ENCODE peak calls at places on chromosomes 13 and 19, in eight cellular contexts. R, E, U, G, P, H, B and C are unnamed samples.

GRCh38 chr19:46639356-46640061 is 3.5 kb upstream of the GNG8 start:
- DNase-seq in R (peak), E (no peak), U (peak), G (peak), P (no peak), H (peak), B (peak), C (no peak)

GRCh38 chr13:99353836-99354235 is 46.6 kb upstream of the GPR183 start:
- DNase-seq in R (no peak), E (no peak), U (no peak), G (no peak), P (no peak), H (peak), B (peak), C (no peak)

GRCh38 chr19:47225746-47226425 is 5.1 kb downstream of the BBC3 start:
- DNase-seq in R (peak), E (peak), U (peak), G (peak), P (peak), H (peak), B (peak), C (peak)

GRCh38 chr13:110887242-110887954 is 27.5 kb downstream of the ANKRD10 start:
- DNase-seq in R (no peak), E (no peak), U (no peak), G (no peak), P (no peak), H (no peak), B (no peak), C (no peak)

GRCh38 chr19:36265856-36266374 is 51.0 kb downstream of the ZNF146 start:
- DNase-seq in R (no peak), E (no peak), U (no peak), G (no peak), P (no peak), H (no peak), B (no peak), C (no peak)

GRCh38 chr13:26045123-26045522 is 6.7 kb downstream of the SHISA2 start:
- DNase-seq in R (no peak), E (no peak), U (no peak), G (no peak), P (no peak), H (no peak), B (no peak), C (no peak)

GRCh38 chr13:80342541-80343371 is 1.8 kb upstream of the SPRY2 start:
- DNase-seq in R (peak), E (peak), U (peak), G (peak), P (peak), H (peak), B (peak), C (peak)

GRCh38 chr13:75744127-75744526 is 108.0 kb downstream of the LMO7 start:
- DNase-seq in R (no peak), E (no peak), U (no peak), G (no peak), P (no peak), H (peak), B (no peak), C (no peak)

GRCh38 chr19:34363094-34363493 is 1.9 kb upstream of the GPI start:
- DNase-seq in R (no peak), E (no peak), U (no peak), G (no peak), P (no peak), H (peak), B (no peak), C (no peak)

GRCh38 chr13:100724568-100724967 is 50.0 kb upstream of the TMTC4 start:
- DNase-seq in R (no peak), E (no peak), U (no peak), G (no peak), P (no peak), H (no peak), B (no peak), C (no peak)

GRCh38 chr13:40599722-40600121 is 66.7 kb downstream of the FOXO1 start:
- DNase-seq in R (no peak), E (no peak), U (no peak), G (no peak), P (no peak), H (no peak), B (no peak), C (no peak)

GRCh38 chr19:30590596-30591229 is 218.5 kb downstream of the ZNF536 start:
- DNase-seq in R (no peak), E (no peak), U (no peak), G (no peak), P (no peak), H (no peak), B (no peak), C (no peak)

GRCh38 chr19:30593358-30593757 is 221.2 kb downstream of the ZNF536 start:
- DNase-seq in R (peak), E (no peak), U (no peak), G (peak), P (no peak), H (no peak), B (no peak), C (no peak)

GRCh38 chr19:30584121-30584520 is 211.9 kb downstream of the ZNF536 start:
- DNase-seq in R (no peak), E (no peak), U (no peak), G (no peak), P (no peak), H (no peak), B (no peak), C (no peak)

GRCh38 chr19:30587869-30588268 is 215.7 kb downstream of the ZNF536 start:
- DNase-seq in R (no peak), E (no peak), U (no peak), G (no peak), P (no peak), H (no peak), B (no peak), C (no peak)
- H3K27ac ChIP-seq in R (no peak), E (no peak), U (no peak), G (no peak), P (no peak), H (no peak), B (no peak), C (no peak)

GRCh38 chr19:40621966-40622772 is 21.0 kb downstream of the LTBP4 start:
- DNase-seq in R (no peak), E (no peak), U (no peak), G (no peak), P (no peak), H (no peak), B (no peak), C (no peak)
- H3K27ac ChIP-seq in R (no peak), E (no peak), U (no peak), G (no peak), P (no peak), H (no peak), B (peak), C (no peak)

DNA sequence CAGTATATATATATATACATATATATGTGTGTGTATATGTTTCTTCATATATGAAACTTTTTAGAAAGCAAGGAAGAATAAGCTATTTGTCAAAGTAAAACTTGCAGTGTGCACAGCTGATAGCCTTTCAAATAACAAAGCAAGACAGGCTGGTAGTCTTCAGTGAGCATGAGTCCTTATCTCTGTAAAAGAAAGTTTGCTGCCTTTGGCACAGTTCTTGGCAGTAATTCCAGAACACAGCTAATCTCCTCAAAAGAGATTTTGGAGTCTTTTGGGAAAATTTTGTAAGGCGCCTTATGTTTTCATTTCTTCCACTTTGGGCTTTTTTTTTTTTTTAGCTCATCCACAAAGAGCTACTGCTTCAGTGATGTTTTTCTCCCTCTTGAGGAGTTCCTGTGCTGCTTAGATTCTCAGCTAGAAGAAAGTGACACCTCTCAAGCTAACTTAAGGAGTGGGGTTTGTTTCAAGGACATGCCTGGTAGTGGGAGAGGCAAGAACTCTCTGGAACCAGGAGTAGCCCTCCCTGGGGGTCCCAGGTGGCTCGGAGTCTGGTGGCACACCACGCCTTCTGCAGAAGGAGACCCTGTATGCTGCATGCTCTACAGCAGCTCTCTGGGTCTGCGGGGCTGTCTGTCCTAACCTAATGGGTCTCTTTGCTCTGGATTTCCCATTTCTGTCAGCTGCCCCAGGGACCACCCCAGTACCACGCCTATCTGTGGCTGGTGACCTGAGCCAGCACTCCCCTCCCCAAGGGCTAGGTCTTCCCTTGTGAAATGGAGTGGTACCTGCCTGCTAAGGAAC is 58.8 kb downstream of the TNFRSF19 start:
- DNase-seq in R (no peak), E (no peak), U (no peak), G (no peak), P (no peak), H (no peak), B (peak), C (no peak)
- H3K27ac ChIP-seq in R (no peak), E (no peak), U (peak), G (no peak), P (no peak), H (no peak), B (no peak), C (no peak)

GRCh38 chr13:102312841-102313240 is 89.0 kb downstream of the FGF14 start:
- DNase-seq in R (no peak), E (no peak), U (no peak), G (no peak), P (no peak), H (no peak), B (no peak), C (no peak)

GRCh38 chr13:102309110-102309509 is 92.7 kb downstream of the FGF14 start:
- DNase-seq in R (no peak), E (no peak), U (no peak), G (no peak), P (no peak), H (no peak), B (no peak), C (no peak)

GRCh38 chr13:102311433-102311796 is 90.4 kb downstream of the FGF14 start:
- DNase-seq in R (no peak), E (no peak), U (no peak), G (no peak), P (no peak), H (no peak), B (no peak), C (no peak)

GRCh38 chr13:102311901-102312300 is 89.9 kb downstream of the FGF14 start:
- DNase-seq in R (no peak), E (no peak), U (no peak), G (no peak), P (no peak), H (no peak), B (no peak), C (no peak)

DNA sequence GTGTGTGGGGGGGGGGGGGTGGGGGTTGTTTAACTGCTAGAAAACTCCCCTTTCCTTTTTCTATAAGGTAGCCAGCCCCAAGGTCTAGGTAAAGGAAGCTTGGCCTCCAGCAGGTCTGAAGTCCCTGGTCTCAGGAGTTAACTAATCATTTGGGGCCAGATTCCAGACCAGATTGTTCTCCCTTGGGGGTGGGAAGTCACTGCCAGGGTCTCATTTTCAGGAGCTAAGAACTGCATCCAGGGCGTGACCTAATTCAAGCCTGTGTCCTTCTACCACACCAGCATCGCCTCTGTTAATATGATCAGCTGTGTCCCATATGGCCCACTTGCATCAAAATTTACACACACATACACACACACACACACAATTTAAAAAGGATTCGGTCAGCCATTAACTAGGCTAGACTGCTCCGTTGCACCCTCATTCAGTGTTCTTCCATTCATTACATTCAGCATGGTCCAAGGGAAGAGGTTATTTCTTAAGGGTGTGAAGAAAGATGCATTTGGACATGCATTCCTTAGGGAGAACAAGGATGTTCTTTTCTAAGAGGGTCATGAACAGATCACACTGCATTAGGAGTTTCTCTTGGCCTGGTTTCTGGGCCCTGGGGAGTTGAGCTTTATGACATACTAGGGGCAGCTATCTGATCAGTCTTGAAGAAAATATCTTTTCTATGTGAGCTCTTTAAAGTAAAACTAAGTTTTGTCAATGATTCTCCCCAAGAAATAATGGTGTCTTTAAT is 91.0 kb downstream of the FGF14 start:
- DNase-seq in R (no peak), E (no peak), U (no peak), G (no peak), P (no peak), H (no peak), B (no peak), C (peak)
- H3K27ac ChIP-seq in R (no peak), E (no peak), U (no peak), G (peak), P (no peak), H (no peak), B (no peak), C (peak)

DNA sequence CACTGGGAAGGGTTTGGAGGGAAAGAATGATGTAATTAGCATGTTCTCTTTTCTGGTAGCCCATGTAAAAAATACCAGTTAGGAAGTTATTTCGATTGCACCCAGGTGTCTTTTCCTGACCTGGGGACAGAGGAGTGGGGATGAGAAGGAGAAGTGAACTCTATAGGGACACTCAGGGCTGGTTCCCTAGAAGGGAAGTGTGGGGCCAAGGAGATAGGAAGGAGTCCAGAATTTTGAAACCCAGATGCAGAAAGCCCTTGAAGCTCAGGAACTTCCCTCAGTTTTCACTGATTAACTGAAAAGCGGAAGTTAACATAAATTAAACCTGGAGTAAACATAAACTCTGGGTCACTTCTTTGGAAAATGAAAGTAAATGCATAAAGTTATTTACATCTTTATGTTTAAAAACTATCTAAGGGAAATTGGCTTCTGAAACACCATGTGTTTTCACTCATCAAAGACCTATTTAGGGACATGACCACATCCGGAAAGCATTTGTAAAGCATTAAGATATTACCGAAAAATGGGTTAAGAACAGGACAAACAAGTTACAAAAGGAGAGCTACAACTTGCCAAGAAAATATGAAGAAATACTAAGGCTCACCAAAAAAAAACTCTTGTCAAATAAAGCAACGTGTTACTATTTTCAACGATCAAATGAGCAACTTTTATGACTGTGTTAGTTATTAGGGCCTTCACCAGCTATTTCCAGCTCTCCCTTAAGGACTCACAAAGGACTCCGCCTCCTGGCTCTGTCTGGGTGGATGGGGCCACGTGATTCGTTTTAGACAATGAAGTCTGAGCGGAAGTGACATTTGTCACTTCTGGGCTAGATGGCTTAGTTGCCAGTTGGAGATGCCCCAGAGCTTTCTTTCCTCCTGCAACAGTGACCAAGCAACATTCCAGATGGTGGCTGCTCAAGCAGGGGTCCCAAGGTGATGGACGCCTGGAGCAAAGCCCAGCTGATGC is 439.1 kb upstream of the ZNF507 start:
- DNase-seq in R (peak), E (no peak), U (peak), G (no peak), P (no peak), H (peak), B (no peak), C (peak)
- H3K27ac ChIP-seq in R (peak), E (no peak), U (peak), G (no peak), P (no peak), H (no peak), B (no peak), C (peak)

DNA sequence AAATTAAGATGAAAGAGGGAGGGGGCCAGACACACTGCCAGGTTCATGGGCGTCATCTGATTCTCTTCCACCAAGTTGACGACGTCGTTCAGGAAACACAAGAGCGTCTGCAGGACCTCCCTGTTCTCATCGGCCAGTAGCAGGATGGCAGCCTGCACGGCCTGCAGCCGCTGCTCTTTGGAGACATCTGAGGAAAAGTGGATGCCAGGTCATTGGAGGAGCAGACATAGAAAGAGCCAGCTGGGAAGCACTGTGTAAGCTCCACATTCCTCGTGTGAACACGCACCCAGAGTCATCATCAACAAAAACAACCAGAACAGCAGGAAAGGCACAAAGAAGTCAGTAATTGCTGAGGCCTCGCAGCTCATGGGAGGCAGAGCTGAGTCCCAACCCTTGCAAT is 96.5 kb downstream of the KL start:
- DNase-seq in R (no peak), E (no peak), U (no peak), G (no peak), P (no peak), H (peak), B (no peak), C (no peak)
- H3K27ac ChIP-seq in R (peak), E (no peak), U (no peak), G (no peak), P (no peak), H (no peak), B (peak), C (peak)